ENCODE peak calls at places on chromosome 2, in four cellular contexts. One of them, this sample, is unnamed.

GRCh38 chr2:210477496-210477895 is 937 bp upstream of the LANCL1 start:
- DNase-seq in pancreas: no peak
- DNase-seq in left ventricle myocardium inferior: no peak
- DNase-seq in PC-3: peak; percentile 65
- DNase-seq in this sample: no peak

GRCh38 chr2:109528811-109529501 is 84.8 kb downstream of the SEPTIN10 start:
- DNase-seq in pancreas: peak; percentile 56
- DNase-seq in left ventricle myocardium inferior: no peak
- DNase-seq in PC-3: no peak
- DNase-seq in this sample: no peak

GRCh38 chr2:172710584-172711024 is 25.0 kb upstream of the RAPGEF4 start:
- DNase-seq in pancreas: no peak
- DNase-seq in left ventricle myocardium inferior: no peak
- DNase-seq in PC-3: peak; percentile 96
- DNase-seq in this sample: no peak

GRCh38 chr2:180660881-180661280 is 319.5 kb upstream of the UBE2E3 start:
- DNase-seq in pancreas: no peak
- DNase-seq in left ventricle myocardium inferior: no peak
- DNase-seq in PC-3: no peak
- DNase-seq in this sample: no peak

GRCh38 chr2:71348302-71348701 is 16.7 kb downstream of the ZNF638 start:
- DNase-seq in pancreas: no peak
- DNase-seq in left ventricle myocardium inferior: no peak
- DNase-seq in PC-3: peak; percentile 39
- DNase-seq in this sample: no peak

GRCh38 chr2:204012081-204012653 is 75.6 kb downstream of the ICOS start:
- DNase-seq in pancreas: no peak
- DNase-seq in left ventricle myocardium inferior: no peak
- DNase-seq in PC-3: peak; percentile 89
- DNase-seq in this sample: no peak

GRCh38 chr2:223725494-223725893 is 111.9 kb downstream of the AP1S3 start:
- DNase-seq in pancreas: no peak
- DNase-seq in left ventricle myocardium inferior: peak; percentile 68
- DNase-seq in PC-3: peak; percentile 96
- DNase-seq in this sample: peak; percentile 95

GRCh38 chr2:206800501-206801416 is 35.4 kb downstream of the FASTKD2 start:
- DNase-seq in pancreas: no peak
- DNase-seq in left ventricle myocardium inferior: peak; percentile 31
- DNase-seq in PC-3: peak; percentile 82
- DNase-seq in this sample: peak; percentile 78

GRCh38 chr2:150207979-150208378 is 279.5 kb downstream of the RND3 start:
- DNase-seq in pancreas: no peak
- DNase-seq in left ventricle myocardium inferior: no peak
- DNase-seq in PC-3: no peak
- DNase-seq in this sample: no peak

GRCh38 chr2:99863914-99864273 is 278.5 kb downstream of the AFF3 start:
- DNase-seq in pancreas: no peak
- DNase-seq in left ventricle myocardium inferior: no peak
- DNase-seq in PC-3: no peak
- DNase-seq in this sample: no peak

GRCh38 chr2:207528980-207529329 is 807 bp upstream of the CREB1 start:
- DNase-seq in pancreas: no peak
- DNase-seq in left ventricle myocardium inferior: no peak
- DNase-seq in PC-3: peak; percentile 46
- DNase-seq in this sample: peak; percentile 71

GRCh38 chr2:210086292-210086691 is 83.9 kb downstream of the RPE start:
- DNase-seq in pancreas: no peak
- DNase-seq in left ventricle myocardium inferior: no peak
- DNase-seq in PC-3: peak; percentile 8
- DNase-seq in this sample: no peak

GRCh38 chr2:25115902-25116301 is 52.5 kb downstream of the POMC start:
- DNase-seq in pancreas: no peak
- DNase-seq in left ventricle myocardium inferior: no peak
- DNase-seq in PC-3: no peak
- DNase-seq in this sample: no peak

GRCh38 chr2:166127217-166128155 is at the start of gene SCN1A:
- DNase-seq in pancreas: no peak
- DNase-seq in left ventricle myocardium inferior: no peak
- DNase-seq in PC-3: peak; percentile 81
- DNase-seq in this sample: no peak

GRCh38 chr2:218852911-218853667 is 6.5 kb upstream of the WNT6 start:
- DNase-seq in pancreas: peak; percentile 24
- DNase-seq in left ventricle myocardium inferior: peak; percentile 50
- DNase-seq in PC-3: peak; percentile 76
- DNase-seq in this sample: peak; percentile 83

GRCh38 chr2:11532434-11533055 is 1.3 kb upstream of the GREB1 start:
- DNase-seq in pancreas: no peak
- DNase-seq in left ventricle myocardium inferior: no peak
- DNase-seq in PC-3: peak; percentile 31
- DNase-seq in this sample: no peak
- H3K27ac ChIP-seq in pancreas: no peak overlapping the region
- H3K27ac ChIP-seq in left ventricle myocardium inferior: no peak overlapping the region
- H3K27ac ChIP-seq in PC-3: no peak overlapping the region
- H3K27ac ChIP-seq in this sample: no peak overlapping the region

GRCh38 chr2:33602216-33602830 is 3.2 kb upstream of the FAM98A start:
- DNase-seq in pancreas: no peak
- DNase-seq in left ventricle myocardium inferior: no peak
- DNase-seq in PC-3: no peak
- DNase-seq in this sample: no peak
- H3K27ac ChIP-seq in pancreas: no peak overlapping the region
- H3K27ac ChIP-seq in left ventricle myocardium inferior: no peak overlapping the region
- H3K27ac ChIP-seq in PC-3: no peak overlapping the region
- H3K27ac ChIP-seq in this sample: no peak overlapping the region

GRCh38 chr2:83585250-83585649 is 873.8 kb downstream of the SUCLG1 start:
- DNase-seq in pancreas: no peak
- DNase-seq in left ventricle myocardium inferior: no peak
- DNase-seq in PC-3: no peak
- DNase-seq in this sample: no peak
- H3K27ac ChIP-seq in pancreas: no peak overlapping the region
- H3K27ac ChIP-seq in left ventricle myocardium inferior: no peak overlapping the region
- H3K27ac ChIP-seq in PC-3: no peak overlapping the region
- H3K27ac ChIP-seq in this sample: no peak overlapping the region

GRCh38 chr2:157439792-157440186 is 4.1 kb downstream of the CYTIP start:
- DNase-seq in pancreas: no peak
- DNase-seq in left ventricle myocardium inferior: no peak
- DNase-seq in PC-3: no peak
- DNase-seq in this sample: no peak

GRCh38 chr2:157440404-157441071 is 3.4 kb downstream of the CYTIP start:
- DNase-seq in pancreas: no peak
- DNase-seq in left ventricle myocardium inferior: no peak
- DNase-seq in PC-3: no peak
- DNase-seq in this sample: no peak

GRCh38 chr2:157442636-157443035 is 1.3 kb downstream of the CYTIP start:
- DNase-seq in pancreas: no peak
- DNase-seq in left ventricle myocardium inferior: no peak
- DNase-seq in PC-3: no peak
- DNase-seq in this sample: no peak

GRCh38 chr2:157442136-157442535 is 1.8 kb downstream of the CYTIP start:
- DNase-seq in pancreas: no peak
- DNase-seq in left ventricle myocardium inferior: no peak
- DNase-seq in PC-3: no peak
- DNase-seq in this sample: no peak

DNA sequence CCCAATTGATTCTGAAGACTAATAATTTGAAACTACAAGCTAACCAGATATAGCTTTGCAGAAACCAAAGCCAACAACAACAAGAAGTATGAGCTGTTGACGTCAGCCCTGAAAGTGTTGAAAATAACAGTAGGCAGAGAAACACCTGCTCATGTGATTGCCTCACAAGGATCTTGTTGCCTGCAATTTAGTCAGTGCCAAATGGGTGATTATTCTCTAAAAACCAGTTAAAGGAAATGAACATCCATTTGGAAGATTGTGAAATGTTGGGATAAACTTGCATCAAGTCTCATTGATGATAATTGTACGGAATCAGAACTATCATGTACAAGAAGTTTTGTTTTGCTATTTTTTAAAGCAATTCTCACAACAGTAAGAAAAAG is 2.8 kb downstream of the CYTIP start:
- DNase-seq in pancreas: no peak
- DNase-seq in left ventricle myocardium inferior: no peak
- DNase-seq in PC-3: no peak
- DNase-seq in this sample: no peak
- H3K27ac ChIP-seq in pancreas: no peak overlapping the region
- H3K27ac ChIP-seq in left ventricle myocardium inferior: peak overlapping the region; percentile 21
- H3K27ac ChIP-seq in PC-3: no peak overlapping the region
- H3K27ac ChIP-seq in this sample: no peak overlapping the region

DNA sequence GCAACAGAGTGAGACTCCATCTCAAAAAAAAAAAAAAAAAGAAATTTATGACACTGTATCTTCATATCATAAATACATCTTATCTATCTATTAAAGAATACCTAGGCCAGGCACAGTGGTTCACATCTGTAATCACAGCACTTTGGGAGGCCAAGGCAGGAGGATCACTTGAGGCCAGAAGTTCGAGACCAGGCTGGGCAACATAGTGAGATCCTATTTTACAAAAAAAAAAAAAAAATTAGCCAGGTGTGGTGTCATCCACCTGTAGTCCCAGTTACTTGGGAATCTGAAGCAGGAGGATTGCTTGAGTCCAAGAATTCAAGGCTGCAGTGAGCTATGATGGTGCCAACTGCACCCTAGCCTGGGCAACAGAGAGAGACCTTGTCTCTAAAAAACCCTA is 95.0 kb downstream of the HNRNPLL start:
- DNase-seq in pancreas: no peak
- DNase-seq in left ventricle myocardium inferior: no peak
- DNase-seq in PC-3: no peak
- DNase-seq in this sample: no peak
- H3K27ac ChIP-seq in pancreas: no peak overlapping the region
- H3K27ac ChIP-seq in left ventricle myocardium inferior: no peak overlapping the region
- H3K27ac ChIP-seq in PC-3: no peak overlapping the region
- H3K27ac ChIP-seq in this sample: no peak overlapping the region